ENCODE peak calls at places on chromosome 9, in six cellular contexts. One of them, this sample, is unnamed.

GRCh38 chr9:37486616-37487544 is 1.1 kb downstream of the POLR1E start:
- DNase-seq in mesenchymal stem cell: peak; percentile 83
- DNase-seq in IMR-90: peak; percentile 98
- DNase-seq in mesendoderm: peak; percentile 48
- DNase-seq in H9: no peak
- DNase-seq in H1: no peak
- DNase-seq in this sample: no peak

GRCh38 chr9:126403451-126403850 is 76.8 kb downstream of the MVB12B start:
- DNase-seq in H9: no peak
- DNase-seq in IMR-90: peak; percentile 5
- DNase-seq in mesenchymal stem cell: no peak
- DNase-seq in H1: no peak
- DNase-seq in mesendoderm: no peak
- DNase-seq in this sample: no peak

GRCh38 chr9:117704024-117704575 is at the start of gene TLR4:
- DNase-seq in mesendoderm: peak; percentile 25
- DNase-seq in H1: no peak
- DNase-seq in IMR-90: no peak
- DNase-seq in H9: peak; percentile 38
- DNase-seq in mesenchymal stem cell: peak; percentile 87
- DNase-seq in this sample: peak; percentile 0

GRCh38 chr9:136391737-136392537 is 8.0 kb downstream of the SNAPC4 start:
- DNase-seq in H9: no peak
- DNase-seq in IMR-90: no peak
- DNase-seq in H1: no peak
- DNase-seq in mesendoderm: no peak
- DNase-seq in mesenchymal stem cell: no peak
- DNase-seq in this sample: no peak

GRCh38 chr9:125407432-125407973 is 145.9 kb downstream of the GAPVD1 start:
- DNase-seq in mesendoderm: no peak
- DNase-seq in IMR-90: no peak
- DNase-seq in H1: no peak
- DNase-seq in mesenchymal stem cell: no peak
- DNase-seq in H9: no peak
- DNase-seq in this sample: no peak

GRCh38 chr9:114221706-114222465 is 66.5 kb downstream of the COL27A1 start:
- DNase-seq in mesenchymal stem cell: peak; percentile 42
- DNase-seq in H1: no peak
- DNase-seq in IMR-90: peak; percentile 54
- DNase-seq in mesendoderm: no peak
- DNase-seq in H9: no peak
- DNase-seq in this sample: no peak

GRCh38 chr9:95107001-95107749 is 210.3 kb downstream of the FANCC start:
- DNase-seq in H1: no peak
- DNase-seq in mesenchymal stem cell: no peak
- DNase-seq in IMR-90: peak; percentile 58
- DNase-seq in mesendoderm: no peak
- DNase-seq in H9: no peak
- DNase-seq in this sample: no peak

GRCh38 chr9:130499804-130500263 is 55.1 kb downstream of the ASS1 start:
- DNase-seq in mesenchymal stem cell: no peak
- DNase-seq in H9: no peak
- DNase-seq in mesendoderm: no peak
- DNase-seq in IMR-90: no peak
- DNase-seq in H1: no peak
- DNase-seq in this sample: no peak

GRCh38 chr9:28999806-29000205 is 1426.5 kb upstream of the C9orf72 start:
- DNase-seq in mesendoderm: no peak
- DNase-seq in H9: no peak
- DNase-seq in mesenchymal stem cell: peak; percentile 75
- DNase-seq in IMR-90: no peak
- DNase-seq in H1: no peak
- DNase-seq in this sample: no peak

GRCh38 chr9:129143031-129143441 is 31.8 kb downstream of the PTPA start:
- DNase-seq in H9: peak; percentile 88
- DNase-seq in IMR-90: peak; percentile 92
- DNase-seq in mesenchymal stem cell: peak; percentile 96
- DNase-seq in H1: peak; percentile 90
- DNase-seq in mesendoderm: peak; percentile 94
- DNase-seq in this sample: peak; percentile 67

GRCh38 chr9:76464706-76465105 is 5.7 kb downstream of the GCNT1 start:
- DNase-seq in H1: no peak
- DNase-seq in IMR-90: no peak
- DNase-seq in mesenchymal stem cell: no peak
- DNase-seq in H9: no peak
- DNase-seq in mesendoderm: no peak
- DNase-seq in this sample: no peak

GRCh38 chr9:109926321-109926959 is 146.4 kb downstream of the PALM2AKAP2 start:
- DNase-seq in H9: no peak
- DNase-seq in mesenchymal stem cell: no peak
- DNase-seq in mesendoderm: no peak
- DNase-seq in H1: no peak
- DNase-seq in IMR-90: no peak
- DNase-seq in this sample: no peak

GRCh38 chr9:97766092-97766491 is 69.0 kb upstream of the XPA start:
- DNase-seq in mesendoderm: no peak
- DNase-seq in H1: no peak
- DNase-seq in mesenchymal stem cell: no peak
- DNase-seq in H9: no peak
- DNase-seq in IMR-90: peak; percentile 72
- DNase-seq in this sample: no peak

GRCh38 chr9:94086961-94087360 is 2.7 kb downstream of the PTPDC1 start:
- DNase-seq in mesendoderm: no peak
- DNase-seq in H9: no peak
- DNase-seq in H1: no peak
- DNase-seq in mesenchymal stem cell: no peak
- DNase-seq in IMR-90: no peak
- DNase-seq in this sample: no peak

GRCh38 chr9:128372188-128372641 is 1.0 kb downstream of the URM1 start:
- DNase-seq in IMR-90: no peak
- DNase-seq in H1: no peak
- DNase-seq in mesendoderm: no peak
- DNase-seq in mesenchymal stem cell: no peak
- DNase-seq in H9: no peak
- DNase-seq in this sample: no peak

GRCh38 chr9:126489604-126490593 is 123.8 kb upstream of the LMX1B start:
- DNase-seq in H9: no peak
- DNase-seq in mesenchymal stem cell: no peak
- DNase-seq in mesendoderm: no peak
- DNase-seq in IMR-90: no peak
- DNase-seq in H1: no peak
- DNase-seq in this sample: no peak

GRCh38 chr9:127763918-127764384 is 14.5 kb downstream of the SH2D3C start:
- DNase-seq in H1: peak; percentile 85
- DNase-seq in mesendoderm: peak; percentile 67
- DNase-seq in mesenchymal stem cell: no peak
- DNase-seq in H9: peak; percentile 80
- DNase-seq in IMR-90: no peak
- DNase-seq in this sample: peak; percentile 35

GRCh38 chr9:27117489-27118135 is 8.6 kb downstream of the TEK start:
- DNase-seq in H9: peak; percentile 35
- DNase-seq in mesendoderm: peak; percentile 87
- DNase-seq in mesenchymal stem cell: no peak
- DNase-seq in H1: no peak
- DNase-seq in IMR-90: no peak
- DNase-seq in this sample: no peak

GRCh38 chr9:33187519-33188218 is 20.5 kb upstream of the B4GALT1 start:
- DNase-seq in mesendoderm: peak; percentile 55
- DNase-seq in H1: no peak
- DNase-seq in mesenchymal stem cell: no peak
- DNase-seq in H9: no peak
- DNase-seq in IMR-90: peak; percentile 79
- DNase-seq in this sample: no peak

GRCh38 chr9:136681945-136682699 is 5.1 kb downstream of the AGPAT2 start:
- DNase-seq in H1: no peak
- DNase-seq in mesendoderm: no peak
- DNase-seq in IMR-90: no peak
- DNase-seq in mesenchymal stem cell: no peak
- DNase-seq in H9: no peak
- DNase-seq in this sample: no peak

GRCh38 chr9:127921592-127922120 is 4.8 kb upstream of the ST6GALNAC4 start:
- DNase-seq in IMR-90: no peak
- DNase-seq in H1: peak; percentile 95
- DNase-seq in H9: peak; percentile 75
- DNase-seq in mesenchymal stem cell: peak; percentile 58
- DNase-seq in mesendoderm: peak; percentile 32
- DNase-seq in this sample: no peak

GRCh38 chr9:82354260-82354659 is 365.7 kb downstream of the SPATA31D1 start:
- DNase-seq in H1: no peak
- DNase-seq in mesenchymal stem cell: no peak
- DNase-seq in IMR-90: peak; percentile 93
- DNase-seq in H9: no peak
- DNase-seq in mesendoderm: no peak
- DNase-seq in this sample: no peak

GRCh38 chr9:69476797-69477196 is 151.8 kb downstream of the ENTREP1 start:
- DNase-seq in IMR-90: no peak
- DNase-seq in H9: peak; percentile 55
- DNase-seq in mesenchymal stem cell: no peak
- DNase-seq in mesendoderm: peak; percentile 22
- DNase-seq in H1: peak; percentile 71
- DNase-seq in this sample: no peak

GRCh38 chr9:37501957-37502596 is 16.3 kb downstream of the POLR1E start:
- DNase-seq in mesendoderm: no peak
- DNase-seq in IMR-90: no peak
- DNase-seq in H9: no peak
- DNase-seq in mesenchymal stem cell: no peak
- DNase-seq in H1: no peak
- DNase-seq in this sample: no peak

GRCh38 chr9:130806388-130806716 is 28.7 kb upstream of the ABL1 start:
- DNase-seq in H1: no peak
- DNase-seq in mesenchymal stem cell: no peak
- DNase-seq in H9: no peak
- DNase-seq in IMR-90: no peak
- DNase-seq in mesendoderm: no peak
- DNase-seq in this sample: no peak

GRCh38 chr9:127817881-127818434 is 15.3 kb downstream of the FPGS start:
- DNase-seq in H9: no peak
- DNase-seq in mesendoderm: no peak
- DNase-seq in H1: no peak
- DNase-seq in mesenchymal stem cell: no peak
- DNase-seq in IMR-90: no peak
- DNase-seq in this sample: no peak

GRCh38 chr9:117543089-117543488 is 128.2 kb upstream of the ASTN2 start:
- DNase-seq in IMR-90: no peak
- DNase-seq in H9: no peak
- DNase-seq in mesendoderm: no peak
- DNase-seq in mesenchymal stem cell: no peak
- DNase-seq in H1: no peak
- DNase-seq in this sample: no peak

GRCh38 chr9:124735121-124735520 is 36.0 kb downstream of the NR6A1 start:
- DNase-seq in mesenchymal stem cell: peak; percentile 39
- DNase-seq in mesendoderm: peak; percentile 74
- DNase-seq in H9: no peak
- DNase-seq in H1: no peak
- DNase-seq in IMR-90: peak; percentile 53
- DNase-seq in this sample: no peak

GRCh38 chr9:121206516-121207370 is 5.1 kb upstream of the RAB14 start:
- DNase-seq in IMR-90: peak; percentile 25
- DNase-seq in H9: no peak
- DNase-seq in mesenchymal stem cell: peak; percentile 54
- DNase-seq in H1: no peak
- DNase-seq in mesendoderm: no peak
- DNase-seq in this sample: no peak

DNA sequence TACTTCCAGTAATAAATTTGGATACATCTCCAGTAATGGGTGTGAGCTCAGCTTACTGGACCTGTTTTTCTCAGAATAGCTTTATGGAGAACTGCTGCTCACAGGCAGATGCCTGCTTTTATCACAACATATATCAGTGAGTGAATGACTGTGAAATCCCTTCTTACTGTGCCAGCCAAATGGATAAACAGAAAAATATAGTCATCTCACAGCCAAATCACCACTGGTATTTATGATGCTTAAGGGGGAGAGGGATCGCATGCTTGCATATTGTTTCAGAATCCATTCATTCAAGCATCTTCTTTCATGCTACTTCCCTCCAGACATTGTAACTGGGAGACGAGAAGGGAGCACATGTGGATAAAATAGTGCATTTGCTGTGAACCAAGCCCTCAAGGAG is 148.3 kb upstream of the PAPPA start:
- DNase-seq in IMR-90: no peak
- DNase-seq in mesendoderm: no peak
- DNase-seq in H9: no peak
- DNase-seq in H1: no peak
- DNase-seq in mesenchymal stem cell: no peak
- DNase-seq in this sample: no peak
- H2BK15ac ChIP-seq in IMR-90: no peak overlapping the region
- H2BK15ac ChIP-seq in mesendoderm: no peak overlapping the region
- H2BK15ac ChIP-seq in H9: no peak overlapping the region
- H2BK15ac ChIP-seq in H1: no peak overlapping the region
- H2BK15ac ChIP-seq in mesenchymal stem cell: no peak overlapping the region
- H2BK15ac ChIP-seq in this sample: no peak overlapping the region

GRCh38 chr9:78575791-78576190 is 278.9 kb downstream of the PSAT1 start:
- DNase-seq in H1: no peak
- DNase-seq in IMR-90: no peak
- DNase-seq in mesenchymal stem cell: no peak
- DNase-seq in mesendoderm: no peak
- DNase-seq in H9: no peak
- DNase-seq in this sample: peak; percentile 47
- H2BK15ac ChIP-seq in H1: peak overlapping the region; percentile 14
- H2BK15ac ChIP-seq in IMR-90: no peak overlapping the region
- H2BK15ac ChIP-seq in mesenchymal stem cell: no peak overlapping the region
- H2BK15ac ChIP-seq in mesendoderm: no peak overlapping the region
- H2BK15ac ChIP-seq in H9: no peak overlapping the region
- H2BK15ac ChIP-seq in this sample: no peak overlapping the region

GRCh38 chr9:77939149-77939668 is 92.4 kb downstream of the GNAQ start:
- DNase-seq in IMR-90: peak; percentile 60
- DNase-seq in mesendoderm: no peak
- DNase-seq in mesenchymal stem cell: no peak
- DNase-seq in H9: no peak
- DNase-seq in H1: no peak
- DNase-seq in this sample: no peak
- H2BK15ac ChIP-seq in IMR-90: no peak overlapping the region
- H2BK15ac ChIP-seq in mesendoderm: no peak overlapping the region
- H2BK15ac ChIP-seq in mesenchymal stem cell: no peak overlapping the region
- H2BK15ac ChIP-seq in H9: no peak overlapping the region
- H2BK15ac ChIP-seq in H1: no peak overlapping the region
- H2BK15ac ChIP-seq in this sample: no peak overlapping the region

GRCh38 chr9:5448461-5448860 is 1.9 kb upstream of the CD274 start:
- DNase-seq in H9: no peak
- DNase-seq in mesenchymal stem cell: no peak
- DNase-seq in H1: no peak
- DNase-seq in mesendoderm: no peak
- DNase-seq in IMR-90: no peak
- DNase-seq in this sample: no peak

GRCh38 chr9:5446451-5447236 is 3.7 kb upstream of the CD274 start:
- DNase-seq in mesendoderm: no peak
- DNase-seq in H1: no peak
- DNase-seq in IMR-90: peak; percentile 36
- DNase-seq in H9: no peak
- DNase-seq in mesenchymal stem cell: no peak
- DNase-seq in this sample: no peak

GRCh38 chr9:5447337-5447736 is 3.0 kb upstream of the CD274 start:
- DNase-seq in IMR-90: no peak
- DNase-seq in mesendoderm: no peak
- DNase-seq in mesenchymal stem cell: no peak
- DNase-seq in H1: no peak
- DNase-seq in H9: no peak
- DNase-seq in this sample: no peak

GRCh38 chr9:5449521-5450359 is 602 bp upstream of the CD274 start:
- DNase-seq in mesendoderm: no peak
- DNase-seq in H9: no peak
- DNase-seq in IMR-90: no peak
- DNase-seq in mesenchymal stem cell: no peak
- DNase-seq in H1: no peak
- DNase-seq in this sample: no peak

GRCh38 chr9:5448016-5448415 is 2.3 kb upstream of the CD274 start:
- DNase-seq in mesenchymal stem cell: no peak
- DNase-seq in IMR-90: no peak
- DNase-seq in H9: no peak
- DNase-seq in H1: no peak
- DNase-seq in mesendoderm: no peak
- DNase-seq in this sample: no peak
- H2BK15ac ChIP-seq in mesenchymal stem cell: no peak overlapping the region
- H2BK15ac ChIP-seq in IMR-90: peak overlapping the region; percentile 80
- H2BK15ac ChIP-seq in H9: no peak overlapping the region
- H2BK15ac ChIP-seq in H1: no peak overlapping the region
- H2BK15ac ChIP-seq in mesendoderm: no peak overlapping the region
- H2BK15ac ChIP-seq in this sample: no peak overlapping the region